ENCODE peak calls at places on chromosomes 12 and 14, in five cellular contexts. C, S, G, M and D are unnamed samples.

GRCh38 chr12:128801879-128802391 is 21.8 kb downstream of the SLC15A4 start:
- DNase-seq in C (no peak), G (no peak), M (no peak), S (no peak), D (no peak)

GRCh38 chr12:41213107-41213506 is 25.0 kb downstream of the PDZRN4 start:
- DNase-seq in C (no peak), S (no peak), M (no peak), G (no peak), D (no peak)

GRCh38 chr14:104296388-104297312 is 158.3 kb downstream of the KIF26A start:
- DNase-seq in M (no peak), S (no peak), C (peak; percentile 34), G (no peak), D (peak; percentile 22)

GRCh38 chr12:24852420-24852819 is 96.5 kb downstream of the BCAT1 start:
- DNase-seq in M (no peak), G (no peak), S (no peak), C (no peak), D (no peak)

GRCh38 chr14:26163761-26164160 is 434.1 kb downstream of the NOVA1 start:
- DNase-seq in S (no peak), M (peak; percentile 84), C (no peak), G (no peak), D (peak; percentile 52)

GRCh38 chr12:100539209-100539608 is 34.3 kb upstream of the GAS2L3 start:
- DNase-seq in S (no peak), C (no peak), M (peak; percentile 63), G (no peak), D (peak; percentile 55)

GRCh38 chr12:128025856-128026255 is 241.1 kb upstream of the TMEM132C start:
- DNase-seq in M (peak; percentile 37), C (peak; percentile 60), S (no peak), G (no peak), D (peak; percentile 39)

GRCh38 chr14:23539209-23539866 is 12.2 kb downstream of the ZFHX2 start:
- DNase-seq in C (no peak), M (peak; percentile 92), S (no peak), G (no peak), D (peak; percentile 85)

GRCh38 chr14:61322799-61323290 is 1.5 kb downstream of the PRKCH start:
- DNase-seq in C (no peak), S (no peak), G (no peak), M (no peak), D (no peak)

GRCh38 chr12:50087995-50088394 is 2.9 kb downstream of the SMARCD1 start:
- DNase-seq in C (no peak), G (no peak), M (no peak), S (no peak), D (no peak)